ENCODE peak calls at places on chromosomes 16 and 17, in ten cellular contexts. S is IMR-90, P is body of pancreas, Q is fibroblast of lung, R is trophoblast cell, E is thyroid gland, K is tibial artery, Z is Panc1, N is left ventricle myocardium inferior, C is cardiac muscle cell. H is an unnamed sample. For H3K4me1, the result is how much of the 10 kb centered on the place peaks cover.

GRCh38 chr16:77677129-77677528 is 45.2 kb upstream of the NUDT7 start:
- DNase-seq in N (no peak), Z (no peak), Q (peak), S (no peak), R (peak), P (no peak), K (no peak), E (no peak), C (no peak), H (peak)

GRCh38 chr16:57810197-57811024 is 8.1 kb upstream of the KIFC3 start:
- DNase-seq in N (peak), P (peak), R (peak), Z (peak), S (peak), E (peak), K (no peak), C (no peak), Q (peak), H (peak)

GRCh38 chr17:77546772-77547201 is 406.0 kb downstream of the SEC14L1 start:
- DNase-seq in E (no peak), Z (no peak), P (no peak), R (no peak), S (no peak), K (no peak), C (peak), N (no peak), Q (no peak), H (no peak)

GRCh38 chr16:72927199-72928088 is 120.5 kb downstream of the ZFHX3 start:
- DNase-seq in R (peak), C (no peak), Z (no peak), S (peak), N (no peak), P (no peak), E (no peak), K (no peak), Q (peak), H (no peak)

GRCh38 chr17:48335168-48335567 is 94.8 kb downstream of the SKAP1 start:
- DNase-seq in R (no peak), K (no peak), S (no peak), E (no peak), C (no peak), P (no peak), N (no peak), Z (no peak), Q (no peak), H (no peak)

GRCh38 chr17:79993390-79994221 is 42.1 kb downstream of the TBC1D16 start:
- DNase-seq in R (peak), E (peak), S (peak), P (peak), K (peak), C (peak), Q (peak), Z (no peak), N (peak), H (peak)

GRCh38 chr17:49125449-49125848 is 7.1 kb upstream of the B4GALNT2 start:
- DNase-seq in Q (no peak), S (no peak), R (no peak), N (no peak), E (no peak), C (no peak), P (no peak), Z (no peak), K (no peak), H (no peak)

GRCh38 chr17:75753514-75754377 is 11.2 kb downstream of the GALK1 start:
- DNase-seq in R (no peak), E (peak), Q (peak), C (peak), Z (no peak), P (peak), N (peak), K (peak), S (peak), H (no peak)

GRCh38 chr17:18219016-18219415 is 6.4 kb upstream of the LLGL1 start:
- DNase-seq in C (no peak), S (peak), E (peak), R (no peak), P (peak), N (peak), K (no peak), Q (peak), Z (no peak), H (no peak)

GRCh38 chr17:70919241-70919640 is 749.9 kb downstream of the KCNJ2 start:
- DNase-seq in K (no peak), R (no peak), C (no peak), E (no peak), Z (no peak), S (peak), Q (peak), N (no peak), P (no peak), H (no peak)

GRCh38 chr17:70161519-70161918 is 7.8 kb upstream of the KCNJ2 start:
- DNase-seq in E (no peak), S (no peak), C (no peak), P (no peak), K (no peak), Q (no peak), Z (no peak), R (no peak), N (no peak), H (no peak)

GRCh38 chr17:384622-385194 is 32.1 kb upstream of the RPH3AL start:
- DNase-seq in S (no peak), P (no peak), Q (no peak), E (no peak), C (no peak), N (no peak), R (no peak), Z (no peak), K (no peak), H (no peak)

GRCh38 chr17:79678091-79678731 is 52.5 kb upstream of the ENPP7 start:
- DNase-seq in R (no peak), E (no peak), C (no peak), N (no peak), K (no peak), S (no peak), Z (no peak), Q (no peak), P (no peak), H (no peak)

GRCh38 chr16:2475413-2476344 is 752 bp downstream of the TBC1D24 start:
- DNase-seq in P (peak), K (no peak), S (no peak), C (peak), N (no peak), E (peak), Q (no peak), Z (no peak), R (peak), H (peak)

GRCh38 chr17:79808763-79809529 is 12.1 kb upstream of the CBX8 start:
- DNase-seq in Q (peak), E (peak), R (peak), Z (no peak), C (no peak), N (no peak), P (peak), K (no peak), S (no peak), H (peak)

GRCh38 chr17:2190014-2190413 is 113.6 kb downstream of the SMG6 start:
- DNase-seq in N (no peak), C (no peak), Q (no peak), K (no peak), P (no peak), R (no peak), S (no peak), E (no peak), Z (no peak), H (no peak)

GRCh38 chr16:53775821-53776431 is 72.0 kb downstream of the FTO start:
- DNase-seq in K (peak), P (peak), E (peak), Q (peak), Z (no peak), C (no peak), R (peak), N (peak), S (peak), H (peak)

GRCh38 chr17:58381124-58381838 is 29.3 kb upstream of the SUPT4H1 start:
- DNase-seq in R (no peak), P (peak), S (no peak), K (no peak), E (no peak), N (no peak), Q (no peak), C (no peak), Z (no peak), H (peak)

GRCh38 chr17:8520981-8521380 is 85.3 kb downstream of the NDEL1 start:
- DNase-seq in N (no peak), C (no peak), Q (no peak), S (no peak), P (no peak), K (no peak), Z (no peak), R (no peak), E (no peak), H (no peak)

GRCh38 chr17:27530791-27531391 is 74.6 kb downstream of the KSR1 start:
- DNase-seq in E (no peak), S (peak), Q (peak), Z (no peak), N (no peak), P (peak), C (no peak), K (peak), R (peak), H (no peak)

GRCh38 chr17:67519801-67520251 is 142.7 kb downstream of the PITPNC1 start:
- DNase-seq in E (no peak), S (no peak), P (no peak), C (no peak), N (no peak), K (no peak), R (no peak), Q (no peak), Z (no peak), H (no peak)

GRCh38 chr16:77501260-77501659 is 66.4 kb upstream of the ADAMTS18 start:
- DNase-seq in P (no peak), E (no peak), S (no peak), R (no peak), Z (no peak), K (no peak), C (no peak), N (no peak), Q (no peak), H (no peak)

GRCh38 chr17:41792835-41793748 is 6.6 kb upstream of the JUP start:
- DNase-seq in C (peak), S (peak), R (peak), N (peak), Z (no peak), E (peak), K (no peak), P (peak), Q (peak), H (peak)

GRCh38 chr16:3095869-3096268 is 3.2 kb downstream of the ZSCAN10 start:
- DNase-seq in S (no peak), Q (no peak), N (no peak), P (peak), K (no peak), C (no peak), E (no peak), R (peak), Z (no peak), H (no peak)

GRCh38 chr17:290121-290521 is 62.5 kb downstream of the RPH3AL start:
- DNase-seq in S (no peak), Z (no peak), R (no peak), E (no peak), N (no peak), C (no peak), P (peak), Q (no peak), K (peak), H (peak)

GRCh38 chr17:67608691-67609090 is 109.0 kb upstream of the NOL11 start:
- DNase-seq in P (no peak), E (no peak), N (no peak), S (peak), K (no peak), R (peak), C (no peak), Q (peak), Z (no peak), H (no peak)

GRCh38 chr17:66098040-66098439 is 93.9 kb downstream of the CEP112 start:
- DNase-seq in S (peak), R (no peak), N (no peak), E (no peak), K (no peak), C (no peak), Z (no peak), Q (no peak), P (no peak), H (no peak)

GRCh38 chr16:20074089-20074956 is 633 bp upstream of the GPR139 start:
- DNase-seq in E (no peak), S (no peak), Z (no peak), C (no peak), N (no peak), K (no peak), P (no peak), Q (no peak), R (no peak), H (no peak)

GRCh38 chr17:76737676-76738467 is at the start of gene MFSD11:
- DNase-seq in K (peak), S (peak), C (peak), Z (no peak), Q (peak), N (peak), P (peak), E (peak), R (peak), H (peak)

GRCh38 chr16:46607529-46607928 is 13.7 kb downstream of the SHCBP1 start:
- DNase-seq in N (no peak), K (no peak), Z (no peak), C (peak), S (peak), Q (peak), E (no peak), P (no peak), R (peak), H (no peak)

GRCh38 chr17:48270896-48271295 is 159.1 kb downstream of the SKAP1 start:
- DNase-seq in S (no peak), K (no peak), N (no peak), E (no peak), R (no peak), P (no peak), Z (no peak), C (no peak), Q (no peak), H (no peak)

GRCh38 chr16:15604460-15605390 is 38.2 kb downstream of the MARF1 start:
- DNase-seq in R (peak), K (no peak), Q (no peak), S (no peak), P (no peak), N (no peak), C (no peak), Z (no peak), E (no peak), H (no peak)

GRCh38 chr16:58336332-58337089 is 41.7 kb upstream of the PRSS54 start:
- DNase-seq in P (peak), R (peak), K (peak), C (peak), S (peak), Q (peak), E (peak), Z (peak), N (peak), H (peak)

DNA sequence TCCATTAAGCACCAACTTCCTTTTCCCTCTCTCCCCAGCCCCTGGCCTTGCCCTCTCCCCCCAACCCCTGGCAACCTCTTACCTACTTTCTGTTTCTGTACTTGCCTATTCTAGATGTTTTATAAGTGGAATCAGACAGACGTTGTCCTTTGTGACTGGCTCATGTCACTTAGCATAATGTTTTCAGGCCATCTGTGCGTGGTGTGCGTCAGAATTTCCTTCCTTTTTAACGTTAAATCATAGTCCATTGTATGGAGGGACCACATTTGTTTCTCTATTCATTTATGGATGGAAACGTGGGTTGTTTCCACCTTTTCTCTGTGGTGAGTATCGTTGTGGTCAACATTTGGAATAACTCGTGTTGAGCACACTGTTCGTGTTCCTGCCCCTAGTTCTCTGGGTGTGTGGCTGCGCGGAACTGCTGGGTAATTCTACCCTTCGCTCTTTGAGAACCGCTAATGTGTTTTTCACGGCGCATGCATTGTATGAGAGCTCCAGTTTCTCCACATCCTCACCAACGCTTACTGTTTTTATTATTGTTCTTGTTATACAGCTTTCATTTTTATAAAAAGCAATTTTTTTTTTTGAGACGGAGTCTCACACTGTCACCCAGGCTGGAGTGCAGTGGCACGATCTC is 26.3 kb downstream of the ACTG1 start:
- DNase-seq in Q (no peak), C (no peak), K (no peak), P (no peak), Z (no peak), S (no peak), R (no peak), N (no peak), E (no peak), H (no peak)
- H3K4me1 ChIP-seq in Q (under half), C (under half), K (under half), P (under half), Z (half or more), S (under half), R (under half), N (half or more), E (half or more), H (under half)

GRCh38 chr17:74744349-74744713 is 4.1 kb upstream of the NHERF1 start:
- DNase-seq in E (no peak), N (peak), R (no peak), Q (no peak), S (no peak), K (no peak), Z (no peak), P (no peak), C (no peak), H (no peak)

GRCh38 chr17:74742978-74743545 is 5.4 kb upstream of the NHERF1 start:
- DNase-seq in Z (no peak), K (no peak), N (peak), P (no peak), C (no peak), E (no peak), R (no peak), Q (no peak), S (no peak), H (no peak)

GRCh38 chr17:74743755-74744154 is 4.7 kb upstream of the NHERF1 start:
- DNase-seq in C (no peak), R (no peak), E (no peak), S (no peak), K (no peak), Z (no peak), Q (no peak), N (no peak), P (no peak), H (no peak)

GRCh38 chr17:74740641-74741387 is 3.8 kb downstream of the RAB37 start:
- DNase-seq in N (peak), C (no peak), R (no peak), P (no peak), K (no peak), S (no peak), E (no peak), Z (no peak), Q (no peak), H (no peak)

DNA sequence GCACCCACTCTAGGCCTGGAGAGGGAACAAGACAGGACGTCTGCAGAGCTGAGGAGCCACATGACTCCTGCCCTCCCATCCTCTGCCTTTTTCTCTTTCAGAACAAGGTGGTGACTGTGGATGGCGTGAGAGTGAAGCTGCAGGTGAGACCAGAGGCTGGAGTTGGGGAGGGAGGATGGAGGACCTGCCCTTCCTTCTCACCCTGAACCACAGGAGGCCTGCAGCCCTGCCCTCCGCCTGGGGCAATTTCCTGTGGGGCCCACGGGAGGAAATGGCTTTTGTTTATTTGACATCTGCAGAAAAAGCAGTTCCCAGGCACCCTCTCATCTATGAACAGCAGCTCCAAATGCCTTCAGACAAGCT is 5.1 kb downstream of the RAB37 start:
- DNase-seq in R (no peak), Z (no peak), N (peak), Q (no peak), C (no peak), S (peak), E (no peak), P (no peak), K (no peak), H (no peak)
- H3K4me1 ChIP-seq in R (under half), Z (under half), N (half or more), Q (under half), C (under half), S (under half), E (under half), P (under half), K (under half), H (under half)

GRCh38 chr17:35438433-35438832 is 6.1 kb upstream of the SLFN12 start:
- DNase-seq in K (no peak), Q (no peak), C (no peak), R (no peak), P (no peak), S (no peak), Z (no peak), N (no peak), E (no peak), H (no peak)
- H3K4me1 ChIP-seq in K (under half), Q (under half), C (under half), R (under half), P (under half), S (under half), Z (under half), N (under half), E (under half), H (under half)

DNA sequence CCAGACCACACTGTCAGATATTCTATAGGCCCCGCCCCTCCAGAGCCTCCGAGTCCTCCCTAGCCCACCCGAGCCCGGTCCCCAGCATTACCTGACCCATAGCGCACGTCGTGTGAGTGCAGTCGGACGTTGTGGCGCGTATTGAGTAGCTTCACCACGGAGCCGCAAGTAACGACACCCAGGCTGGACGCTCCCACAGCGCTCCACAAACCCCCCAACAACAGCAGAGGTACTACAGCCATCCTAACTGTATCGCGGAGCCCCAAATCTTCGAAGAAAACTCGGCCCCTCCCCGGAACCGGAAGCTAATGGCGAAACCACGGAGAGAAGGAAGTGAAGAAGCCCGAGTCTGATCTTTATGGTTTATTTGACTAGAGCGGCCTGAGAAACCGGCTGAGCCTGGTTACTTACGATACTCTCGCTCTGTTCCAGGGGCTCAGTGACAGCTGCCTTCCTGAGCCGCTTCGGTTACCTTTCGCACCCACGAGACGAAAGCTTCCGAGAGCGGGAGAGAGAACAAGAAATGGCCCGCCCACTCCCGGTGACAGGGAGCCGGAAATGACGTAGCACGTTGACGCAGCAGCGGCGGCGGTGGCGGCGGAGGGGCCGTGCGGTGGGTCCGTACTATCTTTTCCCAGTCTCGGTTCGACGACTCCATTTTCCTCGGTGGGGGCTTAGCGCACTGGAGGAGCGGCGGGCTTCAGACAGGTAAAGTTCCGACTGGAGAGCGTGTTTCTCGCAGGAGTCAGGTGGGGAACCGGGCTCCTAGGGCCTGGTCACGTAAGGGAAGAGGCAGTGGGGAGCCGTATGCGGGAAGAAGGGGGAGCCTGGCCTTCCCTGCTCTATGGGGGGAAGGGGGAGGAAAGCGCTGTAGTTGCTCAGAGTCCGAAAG is at the start of the genes SDF2 and SUPT6H:
- DNase-seq in S (peak), E (peak), K (peak), P (peak), Q (peak), R (peak), Z (peak), N (peak), C (peak), H (peak)
- H3K4me1 ChIP-seq in S (under half), E (under half), K (under half), P (under half), Q (under half), R (under half), Z (under half), N (half or more), C (under half), H (under half)

GRCh38 chr17:81386646-81387234 is 8.5 kb upstream of the BAHCC1 start:
- DNase-seq in R (no peak), Z (no peak), S (no peak), K (peak), C (peak), N (peak), Q (no peak), P (peak), E (peak), H (no peak)

GRCh38 chr17:81387235-81388060 is 7.8 kb upstream of the BAHCC1 start:
- DNase-seq in Z (no peak), K (peak), P (peak), N (peak), Q (peak), C (peak), E (peak), S (peak), R (peak), H (peak)

GRCh38 chr17:81384929-81385319 is 10.3 kb upstream of the BAHCC1 start:
- DNase-seq in E (no peak), K (peak), S (no peak), C (no peak), Q (no peak), P (no peak), Z (no peak), N (no peak), R (no peak), H (no peak)

GRCh38 chr17:81385320-81386111 is 9.7 kb upstream of the BAHCC1 start:
- DNase-seq in C (no peak), P (no peak), R (no peak), N (no peak), E (no peak), K (peak), Q (peak), S (no peak), Z (no peak), H (no peak)

GRCh38 chr17:81386141-81386645 is 9.1 kb upstream of the BAHCC1 start:
- DNase-seq in N (no peak), Z (no peak), K (peak), S (no peak), E (peak), P (no peak), R (no peak), C (no peak), Q (no peak), H (no peak)
- H3K4me1 ChIP-seq in N (half or more), Z (half or more), K (under half), S (under half), E (under half), P (under half), R (under half), C (half or more), Q (under half), H (under half)

GRCh38 chr17:63476494-63476856 is 386 bp upstream of the ACE start:
- DNase-seq in P (peak), S (no peak), K (no peak), R (peak), C (peak), N (no peak), E (no peak), Z (no peak), Q (no peak), H (peak)
- H3K4me1 ChIP-seq in P (half or more), S (under half), K (under half), R (under half), C (under half), N (half or more), E (under half), Z (under half), Q (under half), H (under half)

H was measured in Caco-2.